ENCODE peak calls at places on chromosomes 4 and X, in six cellular contexts. B is bronchial epithelial cell, M is cardiac fibroblast, J is AG09309, Q is uterus, R is progenitor cell of endocrine pancreas. X is an unnamed sample.

GRCh38 chrX:22541926-22542325 is 269.2 kb downstream of the CBLL2 start:
- DNase-seq in B (no peak), M (no peak), J (no peak), Q (no peak), R (no peak), X (no peak)

GRCh38 chr4:169621754-169622481 is 1.5 kb downstream of the CLCN3 start:
- DNase-seq in B (peak), M (peak), J (no peak), Q (no peak), R (no peak), X (no peak)

GRCh38 chrX:134172588-134173259 is 64.3 kb upstream of the CCDC160 start:
- DNase-seq in B (no peak), M (peak), J (no peak), Q (no peak), R (peak), X (no peak)

GRCh38 chr4:140163029-140163810 is 9.2 kb upstream of the MAML3 start:
- DNase-seq in B (no peak), M (peak), J (no peak), Q (peak), R (no peak), X (no peak)

GRCh38 chr4:184528713-184529112 is 54.4 kb upstream of the IRF2 start:
- DNase-seq in B (no peak), M (no peak), J (no peak), Q (no peak), R (no peak), X (no peak)

GRCh38 chr4:47469951-47470350 is 6.4 kb upstream of the COMMD8 start:
- DNase-seq in B (peak), M (peak), J (peak), Q (no peak), R (no peak), X (no peak)

GRCh38 chr4:183314336-183314735 is 5.7 kb downstream of the CLDN22 start:
- DNase-seq in B (no peak), M (no peak), J (no peak), Q (no peak), R (no peak), X (no peak)

GRCh38 chr4:41256740-41257256 is at the start of gene UCHL1:
- DNase-seq in B (no peak), M (peak), J (peak), Q (no peak), R (peak), X (peak)

GRCh38 chrX:3176439-3176820 is 135.2 kb downstream of the ARSF start:
- DNase-seq in B (no peak), M (peak), J (peak), Q (no peak), R (no peak), X (peak)

GRCh38 chr4:155906554-155907247 is 3.2 kb downstream of the TDO2 start:
- DNase-seq in B (peak), M (peak), J (peak), Q (peak), R (no peak), X (peak)

GRCh38 chr4:133799916-133800315 is 401.7 kb downstream of the PABPC4L start:
- DNase-seq in B (no peak), M (peak), J (no peak), Q (no peak), R (no peak), X (no peak)

GRCh38 chr4:182297659-182298058 is 54.5 kb downstream of the TENM3 start:
- DNase-seq in B (no peak), M (no peak), J (no peak), Q (no peak), R (no peak), X (no peak)

GRCh38 chr4:108045687-108046024 is 56.0 kb downstream of the HADH start:
- DNase-seq in B (no peak), M (peak), J (no peak), Q (no peak), R (no peak), X (no peak)

GRCh38 chr4:153488719-153489384 is 22.7 kb downstream of the TMEM131L start:
- DNase-seq in B (no peak), M (peak), J (no peak), Q (no peak), R (no peak), X (no peak)

GRCh38 chr4:37976991-37977470 is 16.8 kb downstream of the PTTG2 start:
- DNase-seq in B (no peak), M (peak), J (no peak), Q (peak), R (peak), X (peak)

GRCh38 chr4:165201806-165202205 is 5.6 kb upstream of the KLHL2 start:
- DNase-seq in B (no peak), M (no peak), J (peak), Q (no peak), R (no peak), X (peak)

GRCh38 chr4:169248645-169249044 is 22.1 kb downstream of the SH3RF1 start:
- DNase-seq in B (no peak), M (no peak), J (no peak), Q (no peak), R (no peak), X (no peak)

GRCh38 chr4:48813984-48814383 is 16.9 kb upstream of the OCIAD1 start:
- DNase-seq in B (no peak), M (no peak), J (no peak), Q (no peak), R (no peak), X (no peak)

GRCh38 chr4:169070071-169070894 is 60.2 kb upstream of the CBR4 start:
- DNase-seq in B (peak), M (peak), J (peak), Q (no peak), R (no peak), X (peak)

GRCh38 chr4:24743931-24744330 is 51.4 kb upstream of the SOD3 start:
- DNase-seq in B (no peak), M (no peak), J (no peak), Q (peak), R (no peak), X (no peak)

GRCh38 chr4:2835978-2836377 is 7.7 kb upstream of the ADD1 start:
- DNase-seq in B (no peak), M (no peak), J (no peak), Q (peak), R (no peak), X (no peak)

GRCh38 chr4:34486964-34487363 is 1757.3 kb downstream of the ARAP2 start:
- DNase-seq in B (no peak), M (no peak), J (no peak), Q (no peak), R (no peak), X (no peak)

GRCh38 chrX:109890300-109890699 is 112.6 kb upstream of the TMEM164 start:
- DNase-seq in B (no peak), M (no peak), J (no peak), Q (no peak), R (no peak), X (no peak)

GRCh38 chrX:54358424-54359211 is 772 bp upstream of the WNK3 start:
- DNase-seq in B (peak), M (peak), J (no peak), Q (peak), R (peak), X (no peak)

GRCh38 chr4:61866357-61867030 is 666.4 kb downstream of the ADGRL3 start:
- DNase-seq in B (no peak), M (no peak), J (no peak), Q (no peak), R (no peak), X (no peak)

GRCh38 chr4:8534601-8535000 is 45.6 kb upstream of the GPR78 start:
- DNase-seq in B (peak), M (no peak), J (no peak), Q (no peak), R (no peak), X (no peak)

GRCh38 chr4:152342293-152342692 is 193.6 kb downstream of the FBXW7 start:
- DNase-seq in B (no peak), M (peak), J (no peak), Q (no peak), R (no peak), X (no peak)

GRCh38 chr4:55575513-55575912 is 16.5 kb downstream of the PDCL2 start:
- DNase-seq in B (no peak), M (no peak), J (no peak), Q (no peak), R (no peak), X (no peak)

GRCh38 chrX:101417981-101418841 is 10.2 kb downstream of the HNRNPH2 start:
- DNase-seq in B (no peak), M (peak), J (no peak), Q (peak), R (peak), X (no peak)

GRCh38 chrX:13808865-13809264 is 8.0 kb downstream of the GPM6B start:
- DNase-seq in B (no peak), M (peak), J (no peak), Q (no peak), R (no peak), X (no peak)

GRCh38 chrX:31658360-31658759 is 586.5 kb upstream of the FTHL17 start:
- DNase-seq in B (peak), M (peak), J (peak), Q (no peak), R (no peak), X (no peak)

GRCh38 chrX:34401411-34401810 is 255.7 kb downstream of the TMEM47 start:
- DNase-seq in B (no peak), M (peak), J (no peak), Q (no peak), R (no peak), X (no peak)

GRCh38 chr4:86934147-86934771 is 552 bp upstream of the AFF1 start:
- DNase-seq in B (peak), M (no peak), J (no peak), Q (no peak), R (no peak), X (no peak)

GRCh38 chr4:19807505-19807904 is 444.2 kb upstream of the SLIT2 start:
- DNase-seq in B (peak), M (peak), J (peak), Q (no peak), R (no peak), X (peak)

GRCh38 chr4:125021189-125021588 is 293.6 kb upstream of the FAT4 start:
- DNase-seq in B (peak), M (peak), J (no peak), Q (no peak), R (no peak), X (no peak)

GRCh38 chrX:122770581-122770980 is 413.5 kb upstream of the GRIA3 start:
- DNase-seq in B (no peak), M (peak), J (no peak), Q (no peak), R (no peak), X (no peak)

DNA sequence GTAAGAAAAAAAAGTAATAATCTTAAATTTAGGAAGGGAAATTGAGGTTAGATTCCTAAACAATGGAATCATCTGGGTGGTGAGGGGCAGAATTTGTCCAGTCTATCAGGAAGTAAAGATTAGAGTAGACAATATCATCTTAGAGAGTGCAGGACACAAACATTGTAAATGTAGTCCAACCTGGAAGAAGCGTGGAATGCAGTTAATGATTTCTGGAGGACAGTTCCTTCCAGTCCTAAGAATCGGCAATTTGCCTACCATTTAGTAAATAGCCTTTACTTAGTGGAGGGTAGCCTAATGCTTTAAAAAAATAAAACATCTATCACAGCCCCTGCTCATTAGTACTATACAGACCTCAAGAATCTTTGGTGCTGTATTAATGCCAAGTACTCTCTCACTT is 147.5 kb upstream of the TTC29 start:
- DNase-seq in B (no peak), M (no peak), J (no peak), Q (no peak), R (no peak), X (no peak)
- TF ChIP-seq CTCF in B (no peak), M (no peak), J (no peak), Q (no peak), R (no peak), X (no peak)

DNA sequence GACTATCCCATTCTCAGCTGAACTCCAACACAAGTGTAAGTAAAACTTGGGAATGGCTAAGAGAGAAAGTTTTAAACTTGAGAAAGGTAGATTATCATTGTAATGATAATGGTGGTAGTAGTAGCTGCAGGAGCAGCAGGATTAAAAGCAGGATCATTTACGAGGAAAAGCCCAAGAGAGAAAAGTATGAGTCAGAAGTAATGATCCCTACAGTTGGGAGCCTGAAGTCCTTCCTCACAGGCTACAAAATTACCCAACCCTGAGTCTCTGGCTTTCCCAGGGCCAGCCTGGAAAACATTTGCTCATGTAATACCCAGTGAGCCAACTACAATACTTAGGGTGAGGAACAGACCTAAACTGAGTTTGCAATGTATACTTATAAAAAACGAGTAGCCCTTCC is 4.4 kb upstream of the PRDM8 start:
- DNase-seq in B (peak), M (peak), J (peak), Q (no peak), R (no peak), X (peak)
- TF ChIP-seq CTCF in B (no peak), M (no peak), J (no peak), Q (no peak), R (no peak), X (no peak)

GRCh38 chr4:186020793-186021407 is 48.1 kb upstream of the TLR3 start:
- DNase-seq in B (no peak), M (no peak), J (no peak), Q (no peak), R (no peak), X (no peak)

GRCh38 chr4:186019264-186019663 is 49.7 kb upstream of the TLR3 start:
- DNase-seq in B (no peak), M (no peak), J (no peak), Q (no peak), R (no peak), X (no peak)

GRCh38 chr4:186023975-186024374 is 45.0 kb upstream of the TLR3 start:
- DNase-seq in B (no peak), M (no peak), J (no peak), Q (no peak), R (no peak), X (no peak)

GRCh38 chr4:186020106-186020792 is 48.7 kb upstream of the TLR3 start:
- DNase-seq in B (no peak), M (no peak), J (no peak), Q (no peak), R (no peak), X (no peak)

DNA sequence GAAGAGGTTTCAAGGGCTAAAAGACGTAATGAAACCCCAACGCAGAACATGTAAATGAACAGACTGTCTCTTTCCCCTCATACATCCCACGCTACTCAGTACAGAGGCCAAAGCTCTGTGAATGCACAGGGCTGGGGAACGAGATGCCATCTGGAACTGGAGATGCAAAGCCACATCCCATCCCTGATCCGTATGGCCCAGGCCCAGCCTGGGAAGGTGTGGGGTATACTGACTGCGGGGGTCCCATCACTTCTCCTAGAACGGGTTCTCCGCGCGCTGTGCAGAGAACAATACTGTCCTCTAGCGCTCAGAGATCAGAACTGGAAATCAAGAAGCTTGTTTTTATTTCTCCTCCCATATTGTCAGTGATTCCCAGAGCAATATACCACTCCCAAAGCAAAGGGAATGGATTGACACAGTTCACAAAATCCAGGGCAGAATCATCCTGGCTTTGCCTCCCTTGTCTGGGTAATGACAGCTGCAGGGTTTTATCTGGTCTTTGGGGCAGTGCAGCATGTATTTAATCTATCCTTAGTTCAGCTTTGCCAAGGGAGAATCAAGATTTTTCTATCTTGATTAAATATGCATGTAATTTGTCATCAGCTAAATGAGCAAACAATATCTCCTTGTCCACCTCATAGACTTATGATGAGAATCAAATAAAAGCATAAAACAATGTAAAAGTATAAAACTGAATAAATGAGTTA is 47.3 kb upstream of the TLR3 start:
- DNase-seq in B (peak), M (peak), J (no peak), Q (no peak), R (no peak), X (no peak)
- TF ChIP-seq CTCF in B (peak), M (peak), J (peak), Q (peak), R (peak), X (peak)

GRCh38 chr4:1233641-1234277 is 15.2 kb downstream of the CTBP1 start:
- DNase-seq in B (no peak), M (no peak), J (no peak), Q (peak), R (no peak), X (no peak)
- TF ChIP-seq CTCF in B (no peak), M (peak), J (peak), Q (peak), R (no peak), X (peak)

GRCh38 chr4:3868146-3868840 is 102.1 kb downstream of the ADRA2C start:
- DNase-seq in B (no peak), M (no peak), J (no peak), Q (no peak), R (no peak), X (no peak)
- TF ChIP-seq CTCF in B (no peak), M (no peak), J (no peak), Q (no peak), R (no peak), X (no peak)

GRCh38 chrX:74492720-74493201 is 71.5 kb downstream of the SLC16A2 start:
- DNase-seq in B (no peak), M (no peak), J (no peak), Q (no peak), R (no peak), X (no peak)
- TF ChIP-seq CTCF in B (no peak), M (peak), J (peak), Q (no peak), R (peak), X (peak)

GRCh38 chr4:76784237-76784636 is 113.7 kb downstream of the SOWAHB start:
- DNase-seq in B (no peak), M (peak), J (no peak), Q (no peak), R (no peak), X (no peak)
- TF ChIP-seq CTCF in B (no peak), M (peak), J (peak), Q (no peak), R (no peak), X (peak)

DNA sequence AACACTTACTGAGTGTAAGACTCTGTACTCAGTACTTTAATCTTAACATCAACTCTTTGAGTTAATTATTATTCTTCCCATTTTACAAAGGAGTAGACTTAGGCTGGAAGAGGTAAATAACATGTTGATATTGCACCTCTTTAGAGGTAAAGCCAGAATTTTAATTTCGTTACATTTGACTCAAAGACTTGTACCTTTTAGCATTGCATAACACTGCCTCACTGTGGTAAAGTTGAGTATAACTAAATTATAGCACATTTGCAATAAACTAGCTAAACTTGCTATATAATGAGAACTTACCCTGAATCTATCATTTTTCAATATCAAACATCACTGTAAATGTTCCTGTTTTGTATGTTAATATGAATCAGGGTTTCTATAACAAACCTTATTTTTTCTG is 218.5 kb downstream of the PRR32 start:
- DNase-seq in B (peak), M (no peak), J (no peak), Q (no peak), R (no peak), X (no peak)
- TF ChIP-seq CTCF in B (no peak), M (no peak), J (no peak), Q (no peak), R (peak), X (no peak)

GRCh38 chr4:43047044-43047443 is 154.5 kb downstream of the GRXCR1 start:
- DNase-seq in B (no peak), M (no peak), J (no peak), Q (no peak), R (no peak), X (no peak)

DNA sequence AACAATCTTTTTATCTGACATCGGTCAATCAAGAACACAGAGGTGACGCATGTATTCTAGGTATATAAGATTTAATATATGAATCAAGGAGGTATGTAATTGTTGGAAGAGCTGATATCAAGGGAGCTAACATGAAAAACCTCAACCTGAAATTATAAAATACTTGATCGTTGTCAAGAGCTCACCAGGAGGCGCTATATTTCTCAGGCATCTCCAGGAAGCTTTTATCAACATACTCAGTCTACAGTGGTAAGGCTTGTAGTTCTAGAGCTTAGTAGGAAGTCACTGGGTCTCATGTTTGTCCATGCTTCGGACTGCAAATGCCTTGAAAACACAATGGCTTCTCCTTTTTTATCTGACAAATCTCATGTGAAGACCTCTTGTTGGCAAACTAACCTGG is 156.1 kb downstream of the GRXCR1 start:
- DNase-seq in B (peak), M (no peak), J (no peak), Q (no peak), R (no peak), X (no peak)
- TF ChIP-seq CTCF in B (peak), M (no peak), J (no peak), Q (no peak), R (peak), X (no peak)

GRCh38 chrX:153582896-153583295 is 16.0 kb downstream of the CCNQ start:
- DNase-seq in B (peak), M (peak), J (no peak), Q (no peak), R (no peak), X (no peak)

GRCh38 chrX:153585827-153586226 is 13.1 kb downstream of the CCNQ start:
- DNase-seq in B (no peak), M (no peak), J (no peak), Q (no peak), R (no peak), X (no peak)

GRCh38 chrX:153580700-153581386 is 18.1 kb downstream of the CCNQ start:
- DNase-seq in B (no peak), M (no peak), J (no peak), Q (no peak), R (no peak), X (no peak)

GRCh38 chrX:153587342-153587741 is 11.6 kb downstream of the CCNQ start:
- DNase-seq in B (no peak), M (no peak), J (no peak), Q (no peak), R (no peak), X (no peak)

GRCh38 chrX:153583433-153583832 is 15.5 kb downstream of the CCNQ start:
- DNase-seq in B (peak), M (peak), J (no peak), Q (no peak), R (no peak), X (no peak)
- TF ChIP-seq CTCF in B (no peak), M (no peak), J (no peak), Q (no peak), R (no peak), X (no peak)

X was measured in AG09319.